ENCODE peak calls at places on chromosomes 1 and 21, in nine cellular contexts. One of them, this sample, is unnamed.

GRCh38 chr1:15678578-15678977 is 5.5 kb upstream of the PLEKHM2 start:
- DNase-seq in transverse colon: no peak
- DNase-seq in suprapubic skin: no peak
- DNase-seq in stomach: no peak
- DNase-seq in esophagus squamous epithelium: no peak
- DNase-seq in IMR-90: peak
- DNase-seq in K562: no peak
- DNase-seq in H54: no peak
- DNase-seq in A549: peak
- DNase-seq in this sample: no peak

GRCh38 chr1:61506944-61507343 is 218.0 kb downstream of the TM2D1 start:
- DNase-seq in transverse colon: no peak
- DNase-seq in esophagus squamous epithelium: no peak
- DNase-seq in stomach: no peak
- DNase-seq in IMR-90: no peak
- DNase-seq in suprapubic skin: no peak
- DNase-seq in A549: no peak
- DNase-seq in H54: no peak
- DNase-seq in K562: no peak
- DNase-seq in this sample: no peak

GRCh38 chr21:33042812-33043211 is 17.1 kb downstream of the OLIG2 start:
- DNase-seq in A549: peak
- DNase-seq in K562: no peak
- DNase-seq in IMR-90: peak
- DNase-seq in transverse colon: no peak
- DNase-seq in esophagus squamous epithelium: no peak
- DNase-seq in H54: peak
- DNase-seq in suprapubic skin: no peak
- DNase-seq in stomach: no peak
- DNase-seq in this sample: no peak

GRCh38 chr1:167658574-167659328 is 28.7 kb downstream of the RCSD1 start:
- DNase-seq in transverse colon: peak
- DNase-seq in IMR-90: no peak
- DNase-seq in esophagus squamous epithelium: no peak
- DNase-seq in suprapubic skin: no peak
- DNase-seq in K562: no peak
- DNase-seq in A549: no peak
- DNase-seq in H54: no peak
- DNase-seq in stomach: no peak
- DNase-seq in this sample: no peak

GRCh38 chr1:159962176-159962575 is 8.1 kb upstream of the SLAMF9 start:
- DNase-seq in K562: no peak
- DNase-seq in transverse colon: no peak
- DNase-seq in stomach: no peak
- DNase-seq in IMR-90: no peak
- DNase-seq in H54: no peak
- DNase-seq in esophagus squamous epithelium: no peak
- DNase-seq in A549: no peak
- DNase-seq in suprapubic skin: no peak
- DNase-seq in this sample: no peak

GRCh38 chr21:32914424-32915070 is 111.2 kb upstream of the OLIG2 start:
- DNase-seq in stomach: no peak
- DNase-seq in IMR-90: no peak
- DNase-seq in esophagus squamous epithelium: no peak
- DNase-seq in H54: no peak
- DNase-seq in A549: no peak
- DNase-seq in transverse colon: no peak
- DNase-seq in suprapubic skin: no peak
- DNase-seq in K562: no peak
- DNase-seq in this sample: no peak

GRCh38 chr21:35579520-35580293 is 480.6 kb downstream of the SETD4 start:
- DNase-seq in stomach: no peak
- DNase-seq in K562: no peak
- DNase-seq in transverse colon: no peak
- DNase-seq in H54: no peak
- DNase-seq in esophagus squamous epithelium: no peak
- DNase-seq in suprapubic skin: no peak
- DNase-seq in IMR-90: peak
- DNase-seq in A549: no peak
- DNase-seq in this sample: no peak

GRCh38 chr1:192151176-192151575 is 7.1 kb upstream of the RGS18 start:
- DNase-seq in esophagus squamous epithelium: no peak
- DNase-seq in K562: no peak
- DNase-seq in IMR-90: no peak
- DNase-seq in H54: no peak
- DNase-seq in suprapubic skin: no peak
- DNase-seq in stomach: no peak
- DNase-seq in transverse colon: no peak
- DNase-seq in A549: no peak
- DNase-seq in this sample: no peak

GRCh38 chr1:30680429-30680828 is 43.0 kb downstream of the MATN1 start:
- DNase-seq in IMR-90: no peak
- DNase-seq in A549: no peak
- DNase-seq in esophagus squamous epithelium: no peak
- DNase-seq in stomach: no peak
- DNase-seq in H54: no peak
- DNase-seq in suprapubic skin: no peak
- DNase-seq in K562: no peak
- DNase-seq in transverse colon: no peak
- DNase-seq in this sample: no peak

GRCh38 chr1:15883326-15883725 is 35.8 kb downstream of the SPEN start:
- DNase-seq in transverse colon: no peak
- DNase-seq in suprapubic skin: no peak
- DNase-seq in esophagus squamous epithelium: no peak
- DNase-seq in stomach: no peak
- DNase-seq in K562: peak
- DNase-seq in IMR-90: no peak
- DNase-seq in A549: no peak
- DNase-seq in H54: no peak
- DNase-seq in this sample: no peak

GRCh38 chr1:168637350-168637991 is 61.1 kb downstream of the XCL1 start:
- DNase-seq in H54: no peak
- DNase-seq in A549: peak
- DNase-seq in K562: peak
- DNase-seq in suprapubic skin: no peak
- DNase-seq in IMR-90: peak
- DNase-seq in stomach: no peak
- DNase-seq in esophagus squamous epithelium: no peak
- DNase-seq in transverse colon: no peak
- DNase-seq in this sample: no peak

GRCh38 chr1:24294757-24295371 is 24.3 kb upstream of the GRHL3 start:
- DNase-seq in H54: peak
- DNase-seq in stomach: peak
- DNase-seq in K562: no peak
- DNase-seq in esophagus squamous epithelium: no peak
- DNase-seq in transverse colon: peak
- DNase-seq in A549: peak
- DNase-seq in suprapubic skin: peak
- DNase-seq in IMR-90: no peak
- DNase-seq in this sample: peak

GRCh38 chr1:18941221-18942141 is 15.0 kb downstream of the IFFO2 start:
- DNase-seq in stomach: no peak
- DNase-seq in suprapubic skin: no peak
- DNase-seq in H54: no peak
- DNase-seq in transverse colon: no peak
- DNase-seq in IMR-90: peak
- DNase-seq in esophagus squamous epithelium: no peak
- DNase-seq in K562: no peak
- DNase-seq in A549: peak
- DNase-seq in this sample: no peak

GRCh38 chr1:53188099-53188498 is 8.5 kb upstream of the CPT2 start:
- DNase-seq in suprapubic skin: no peak
- DNase-seq in transverse colon: no peak
- DNase-seq in IMR-90: peak
- DNase-seq in stomach: no peak
- DNase-seq in A549: no peak
- DNase-seq in H54: no peak
- DNase-seq in esophagus squamous epithelium: no peak
- DNase-seq in K562: no peak
- DNase-seq in this sample: no peak

GRCh38 chr1:31764307-31765040 is at the start of gene ADGRB2:
- DNase-seq in transverse colon: no peak
- DNase-seq in suprapubic skin: no peak
- DNase-seq in A549: peak
- DNase-seq in K562: no peak
- DNase-seq in stomach: no peak
- DNase-seq in H54: no peak
- DNase-seq in esophagus squamous epithelium: no peak
- DNase-seq in IMR-90: no peak
- DNase-seq in this sample: peak

GRCh38 chr1:200867018-200867811 is 5.6 kb upstream of the GPR25 start:
- DNase-seq in IMR-90: peak
- DNase-seq in stomach: no peak
- DNase-seq in suprapubic skin: no peak
- DNase-seq in transverse colon: no peak
- DNase-seq in esophagus squamous epithelium: no peak
- DNase-seq in H54: no peak
- DNase-seq in K562: no peak
- DNase-seq in A549: no peak
- DNase-seq in this sample: no peak

GRCh38 chr1:150022357-150022756 is 11.8 kb upstream of the OTUD7B start:
- DNase-seq in K562: no peak
- DNase-seq in A549: peak
- DNase-seq in stomach: no peak
- DNase-seq in transverse colon: no peak
- DNase-seq in IMR-90: no peak
- DNase-seq in suprapubic skin: no peak
- DNase-seq in esophagus squamous epithelium: no peak
- DNase-seq in H54: no peak
- DNase-seq in this sample: no peak

DNA sequence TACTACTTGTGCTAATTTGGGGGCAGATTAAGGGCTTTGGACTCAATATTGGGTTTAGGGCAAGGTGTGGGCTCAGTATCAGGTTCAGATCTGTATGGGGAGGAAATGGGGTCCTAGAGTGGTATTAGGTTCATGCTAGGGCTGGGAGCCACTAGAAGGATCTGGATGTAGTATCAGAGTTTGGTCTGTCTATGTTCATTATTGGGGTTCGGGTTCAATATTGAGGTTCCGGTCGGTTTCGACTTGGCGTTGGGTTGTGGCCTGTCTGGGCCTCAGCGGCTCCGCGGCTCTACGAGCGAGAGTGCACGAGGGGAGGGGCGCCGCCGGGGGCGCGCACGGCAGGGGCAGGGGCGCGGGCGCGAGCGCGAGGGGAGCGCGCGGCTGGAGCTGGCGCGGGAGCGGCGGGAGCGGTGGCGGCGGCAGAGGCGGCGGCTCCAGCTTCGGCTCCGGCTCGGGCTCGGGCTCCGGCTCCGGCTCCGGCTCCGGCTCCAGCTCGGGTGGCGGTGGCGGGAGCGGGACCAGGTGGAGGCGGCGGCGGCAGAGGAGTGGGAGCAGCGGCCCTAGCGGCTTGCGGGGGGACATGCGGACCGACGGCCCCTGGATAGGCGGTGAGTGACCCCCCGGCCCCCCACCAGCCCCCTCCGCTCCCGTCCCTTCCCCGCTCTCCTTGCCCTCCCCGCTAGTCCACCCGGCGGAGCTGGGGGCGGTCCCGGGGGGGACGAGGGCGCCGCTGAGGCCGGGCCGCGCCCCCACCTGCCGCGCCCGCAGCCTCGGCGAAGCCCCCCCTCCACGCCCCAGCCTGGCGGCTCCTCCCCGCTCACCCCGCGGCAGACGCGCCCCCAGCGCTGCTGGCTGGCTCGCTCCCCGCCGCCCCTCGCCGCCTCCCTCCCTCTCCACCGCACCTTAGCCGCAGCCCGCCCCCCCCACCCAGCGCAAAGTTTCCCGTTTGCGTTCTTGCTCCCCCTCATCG is at the start of gene PTPRF:
- DNase-seq in stomach: peak
- DNase-seq in IMR-90: peak
- DNase-seq in esophagus squamous epithelium: no peak
- DNase-seq in transverse colon: peak
- DNase-seq in K562: peak
- DNase-seq in A549: peak
- DNase-seq in H54: peak
- DNase-seq in suprapubic skin: no peak
- DNase-seq in this sample: peak
- TF ChIP-seq POLR2A in stomach: no peak
- TF ChIP-seq POLR2A in IMR-90: no peak
- TF ChIP-seq POLR2A in esophagus squamous epithelium: peak
- TF ChIP-seq POLR2A in transverse colon: peak
- TF ChIP-seq POLR2A in K562: no peak
- TF ChIP-seq POLR2A in A549: no peak
- TF ChIP-seq POLR2A in H54: peak
- TF ChIP-seq POLR2A in suprapubic skin: no peak
- TF ChIP-seq POLR2A in this sample: peak

DNA sequence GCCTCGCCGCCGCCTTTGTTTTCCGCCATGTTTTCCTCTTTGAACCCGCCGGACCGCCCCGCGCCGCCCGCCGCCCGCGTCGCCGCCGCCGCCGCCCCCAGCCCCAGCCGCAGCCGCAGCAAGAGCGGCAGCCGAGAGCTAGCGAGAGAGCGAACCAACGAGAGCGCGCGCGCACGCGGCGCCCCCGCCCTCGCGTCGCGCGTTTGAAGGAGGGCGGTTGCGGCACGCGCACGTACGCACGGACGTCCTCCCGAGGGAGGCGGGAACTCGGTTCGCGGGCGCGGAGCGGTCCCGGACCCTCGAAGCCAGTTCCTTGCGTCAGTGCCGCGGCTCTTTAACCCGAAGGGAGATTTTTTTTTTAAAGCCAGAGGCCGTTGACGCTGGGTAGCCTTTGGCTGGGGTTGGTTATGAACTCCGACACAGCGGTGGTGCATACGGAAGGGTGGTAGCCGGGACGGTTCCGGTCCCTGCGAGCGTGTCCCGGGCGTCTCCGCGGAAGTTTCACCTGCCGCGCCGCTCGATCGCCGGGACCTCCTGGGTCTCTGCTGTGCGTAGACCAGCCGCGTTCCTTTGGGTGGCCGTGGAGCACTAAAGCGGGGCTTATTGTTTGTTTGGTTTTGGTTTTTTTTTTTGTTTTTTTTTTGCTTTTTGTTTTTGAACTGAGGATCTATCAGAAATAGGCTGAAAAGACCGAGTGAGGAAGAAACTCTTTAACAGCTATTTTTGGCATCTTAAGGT is at the start of gene TRIM33:
- DNase-seq in stomach: peak
- DNase-seq in suprapubic skin: peak
- DNase-seq in A549: peak
- DNase-seq in K562: peak
- DNase-seq in H54: peak
- DNase-seq in esophagus squamous epithelium: peak
- DNase-seq in IMR-90: peak
- DNase-seq in transverse colon: peak
- DNase-seq in this sample: peak
- TF ChIP-seq POLR2A in stomach: no peak
- TF ChIP-seq POLR2A in suprapubic skin: peak
- TF ChIP-seq POLR2A in A549: peak
- TF ChIP-seq POLR2A in K562: peak
- TF ChIP-seq POLR2A in H54: peak
- TF ChIP-seq POLR2A in esophagus squamous epithelium: peak
- TF ChIP-seq POLR2A in IMR-90: peak
- TF ChIP-seq POLR2A in transverse colon: peak
- TF ChIP-seq POLR2A in this sample: peak

GRCh38 chr1:114587203-114587991 is 6.0 kb upstream of the BCAS2 start:
- DNase-seq in stomach: no peak
- DNase-seq in K562: no peak
- DNase-seq in transverse colon: no peak
- DNase-seq in A549: no peak
- DNase-seq in esophagus squamous epithelium: no peak
- DNase-seq in suprapubic skin: no peak
- DNase-seq in H54: no peak
- DNase-seq in IMR-90: no peak
- DNase-seq in this sample: no peak
- TF ChIP-seq POLR2A in stomach: no peak
- TF ChIP-seq POLR2A in K562: no peak
- TF ChIP-seq POLR2A in transverse colon: no peak
- TF ChIP-seq POLR2A in A549: no peak
- TF ChIP-seq POLR2A in esophagus squamous epithelium: no peak
- TF ChIP-seq POLR2A in suprapubic skin: no peak
- TF ChIP-seq POLR2A in H54: no peak
- TF ChIP-seq POLR2A in IMR-90: no peak
- TF ChIP-seq POLR2A in this sample: no peak

GRCh38 chr1:20590313-20590777 is 1.4 kb downstream of the CDA start:
- DNase-seq in stomach: no peak
- DNase-seq in K562: no peak
- DNase-seq in transverse colon: peak
- DNase-seq in H54: no peak
- DNase-seq in A549: peak
- DNase-seq in esophagus squamous epithelium: no peak
- DNase-seq in IMR-90: peak
- DNase-seq in suprapubic skin: peak
- DNase-seq in this sample: no peak
- TF ChIP-seq POLR2A in stomach: no peak
- TF ChIP-seq POLR2A in K562: no peak
- TF ChIP-seq POLR2A in transverse colon: peak
- TF ChIP-seq POLR2A in H54: no peak
- TF ChIP-seq POLR2A in A549: no peak
- TF ChIP-seq POLR2A in esophagus squamous epithelium: no peak
- TF ChIP-seq POLR2A in IMR-90: no peak
- TF ChIP-seq POLR2A in suprapubic skin: no peak
- TF ChIP-seq POLR2A in this sample: no peak